ENCODE peak calls at places on chromosomes 7 and 10, in five cellular contexts. E is K562, W is heart left ventricle, S is gastrocnemius medialis, G is breast epithelium. K is an unnamed sample. For H3K36me3 and H3K4me1, the result is how much of the 10 kb centered on the place peaks cover.

GRCh38 chr10:4073912-4074311 is 288.9 kb upstream of the KLF6 start:
- DNase-seq in S (no peak), G (no peak), E (no peak), W (no peak), K (no peak)

GRCh38 chr7:107502797-107503196 is 32.9 kb downstream of the GPR22 start:
- DNase-seq in G (no peak), E (no peak), W (no peak), S (no peak), K (no peak)

GRCh38 chr7:25124485-25125136 is 449 bp downstream of the CYCS start:
- DNase-seq in W (no peak), G (no peak), S (peak), E (peak), K (no peak)

GRCh38 chr7:55028011-55028410 is 9.2 kb downstream of the EGFR start:
- DNase-seq in S (no peak), W (no peak), E (no peak), G (no peak), K (no peak)

GRCh38 chr10:35938160-35938559 is 296.1 kb upstream of the FZD8 start:
- DNase-seq in G (no peak), S (no peak), W (no peak), E (no peak), K (no peak)

GRCh38 chr7:81616951-81617350 is 152.9 kb downstream of the HGF start:
- DNase-seq in W (no peak), E (no peak), G (no peak), S (no peak), K (no peak)

GRCh38 chr10:124117879-124118278 is 24.5 kb upstream of the CHST15 start:
- DNase-seq in E (no peak), G (no peak), S (no peak), W (no peak), K (no peak)

GRCh38 chr10:48446785-48447184 is 140.3 kb downstream of the MAPK8 start:
- DNase-seq in W (no peak), E (no peak), S (no peak), G (no peak), K (no peak)

GRCh38 chr7:74544706-74545469 is 91.2 kb downstream of the GTF2IRD1 start:
- DNase-seq in S (no peak), G (no peak), E (peak), W (no peak), K (peak)

GRCh38 chr10:133318494-133319127 is 9.9 kb downstream of the ZNF511 start:
- DNase-seq in G (no peak), E (peak), W (peak), S (no peak), K (peak)

GRCh38 chr7:26553128-26553527 is 261.5 kb downstream of the SNX10 start:
- DNase-seq in S (no peak), E (no peak), W (no peak), G (no peak), K (no peak)

GRCh38 chr10:46556515-46557318 is at the start of gene GPRIN2:
- DNase-seq in S (no peak), W (peak), G (peak), E (no peak), K (peak)

GRCh38 chr10:28875535-28876208 is 198.4 kb downstream of the BAMBI start:
- DNase-seq in E (no peak), G (no peak), W (no peak), S (no peak), K (no peak)

GRCh38 chr7:152108359-152108758 is 82.9 kb downstream of the GALNT11 start:
- DNase-seq in G (no peak), S (no peak), E (no peak), W (no peak), K (no peak)

GRCh38 chr10:69645751-69646687 is 16.0 kb downstream of the FAM241B start:
- DNase-seq in E (no peak), S (no peak), W (no peak), G (no peak), K (no peak)

GRCh38 chr10:91238191-91238590 is 17.7 kb downstream of the PCGF5 start:
- DNase-seq in S (no peak), G (no peak), W (no peak), E (no peak), K (no peak)

GRCh38 chr7:111459757-111460280 is 102.5 kb downstream of the IMMP2L start:
- DNase-seq in E (peak), S (no peak), W (no peak), G (no peak), K (no peak)

GRCh38 chr7:117807688-117808087 is 65.6 kb downstream of the CTTNBP2 start:
- DNase-seq in G (no peak), W (no peak), S (no peak), E (no peak), K (no peak)

DNA sequence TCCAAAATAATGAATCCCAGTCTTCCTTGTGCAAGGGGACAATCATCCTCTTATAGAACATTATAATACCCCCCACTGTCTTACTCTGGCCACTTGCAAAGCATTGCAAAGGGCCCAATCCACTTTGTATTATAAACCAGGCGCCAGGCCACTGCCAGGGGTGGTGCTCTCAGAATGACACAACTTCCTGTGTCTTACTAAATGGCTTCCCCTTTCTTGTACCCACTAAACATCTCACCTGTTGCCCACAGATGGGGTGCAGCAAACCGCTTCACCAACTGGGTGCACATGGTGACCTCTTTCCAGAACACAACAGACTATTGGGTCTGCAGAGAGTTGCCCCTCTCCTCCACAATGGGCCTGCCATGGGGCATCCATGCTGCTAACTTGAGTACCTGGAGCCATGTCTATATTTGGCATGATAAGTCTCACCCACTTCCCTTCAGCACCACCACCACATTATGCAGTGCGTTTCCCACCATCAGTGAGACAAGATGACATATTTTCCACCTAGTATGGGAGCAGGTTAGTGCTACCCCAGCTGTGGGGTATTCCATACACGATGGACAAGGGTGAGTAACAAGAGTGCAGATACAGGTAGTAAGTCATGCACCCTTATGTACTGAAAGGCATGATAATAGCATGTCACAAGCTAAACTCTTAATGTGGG is 21.0 kb upstream of the OR2AE1 start:
- DNase-seq in E (no peak), W (no peak), S (no peak), G (no peak), K (no peak)
- H3K36me3 ChIP-seq in E (under half), W (under half), S (under half), G (under half), K (under half)

GRCh38 chr10:97197030-97197500 is 11.3 kb upstream of the SLIT1 start:
- DNase-seq in G (no peak), W (no peak), S (no peak), E (peak), K (peak)
- H3K4me1 ChIP-seq in G (under half), W (under half), S (under half), E (under half), K (under half)

GRCh38 chr7:135977020-135977741 is at the start of gene MTPN:
- DNase-seq in W (peak), S (peak), G (peak), E (peak), K (peak)
- TF ChIP-seq POLR2A in W (peak), S (peak), G (no peak), E (peak), K (no peak)

GRCh38 chr7:98855610-98856009 is 14.2 kb downstream of the TMEM130 start:
- DNase-seq in G (no peak), S (no peak), E (no peak), W (no peak), K (no peak)
- H3K36me3 ChIP-seq in G (under half), S (under half), E (under half), W (under half), K (under half)

GRCh38 chr10:127345231-127345965 is 149.0 kb upstream of the INSYN2A start:
- DNase-seq in W (no peak), G (no peak), S (no peak), E (no peak), K (no peak)

GRCh38 chr10:127344346-127344745 is 148.0 kb upstream of the INSYN2A start:
- DNase-seq in E (no peak), S (no peak), W (no peak), G (no peak), K (no peak)

GRCh38 chr10:127347202-127347959 is 151.0 kb upstream of the INSYN2A start:
- DNase-seq in W (no peak), G (no peak), S (no peak), E (no peak), K (no peak)

GRCh38 chr10:127343831-127344230 is 147.4 kb upstream of the INSYN2A start:
- DNase-seq in S (no peak), E (no peak), G (no peak), W (no peak), K (no peak)

DNA sequence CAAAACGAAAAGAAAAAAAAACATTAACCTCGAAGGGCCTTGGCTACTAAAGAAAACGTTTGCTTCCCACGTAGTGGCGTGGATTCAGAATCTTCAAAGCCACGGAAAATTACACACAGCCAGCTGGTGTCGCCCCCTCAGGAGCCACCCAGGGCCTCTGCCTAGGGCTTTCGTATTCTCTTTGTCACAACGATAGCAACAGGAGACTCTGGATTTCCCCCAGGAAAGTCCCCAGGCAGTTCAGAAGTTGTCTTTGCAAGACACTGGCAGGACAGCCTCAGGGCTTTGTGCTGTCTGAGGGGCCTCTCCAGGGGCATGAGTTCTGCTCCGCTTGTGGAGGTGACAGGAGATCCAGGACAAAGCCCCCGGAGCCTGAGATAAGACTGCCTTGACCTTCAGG is 150.2 kb upstream of the INSYN2A start:
- DNase-seq in G (no peak), E (no peak), S (no peak), W (no peak), K (no peak)
- H3K4me1 ChIP-seq in G (under half), E (under half), S (under half), W (under half), K (under half)

K was measured in testis.